ENCODE peak calls at places on chromosomes 3 and 15, in six cellular contexts. C is neuronal stem cell, E is A673, I is right cardiac atrium, J is IMR-90, N is OCI-LY7. L is an unnamed sample. For H3K4me1, the result is how much of the 10 kb centered on the place peaks cover.

GRCh38 chr15:44812029-44812517 is 75.7 kb downstream of the TRIM69 start:
- DNase-seq in C (no peak), E (no peak), I (no peak), J (no peak), N (no peak), L (no peak)

GRCh38 chr15:76345880-76346665 is 9.5 kb downstream of the ISL2 start:
- DNase-seq in C (no peak), E (no peak), I (no peak), J (no peak), N (no peak), L (no peak)

GRCh38 chr15:41823502-41823901 is 4.4 kb upstream of the JMJD7 start:
- DNase-seq in C (no peak), E (no peak), I (peak), J (no peak), N (no peak), L (no peak)

GRCh38 chr3:83092521-83093221 is 1331.2 kb upstream of the GBE1 start:
- DNase-seq in C (no peak), E (no peak), I (no peak), J (no peak), N (no peak), L (no peak)

GRCh38 chr3:143716731-143717130 is 131.5 kb downstream of the SLC9A9 start:
- DNase-seq in C (no peak), E (no peak), I (no peak), J (no peak), N (no peak), L (no peak)

GRCh38 chr3:169394316-169394715 is 269.2 kb downstream of the MECOM start:
- DNase-seq in C (no peak), E (no peak), I (no peak), J (no peak), N (no peak), L (no peak)

GRCh38 chr15:41727143-41727542 is 47.1 kb upstream of the MAPKBP1 start:
- DNase-seq in C (no peak), E (no peak), I (no peak), J (peak), N (no peak), L (no peak)

GRCh38 chr15:69160976-69161877 is 792 bp downstream of the GLCE start:
- DNase-seq in C (peak), E (peak), I (peak), J (peak), N (peak), L (peak)

GRCh38 chr15:61910839-61911369 is 149.3 kb downstream of the VPS13C start:
- DNase-seq in C (no peak), E (no peak), I (no peak), J (peak), N (no peak), L (no peak)

GRCh38 chr3:66372681-66373350 is 128.0 kb downstream of the LRIG1 start:
- DNase-seq in C (no peak), E (peak), I (peak), J (peak), N (peak), L (no peak)

GRCh38 chr3:106588739-106589138 is 719.9 kb upstream of the CBLB start:
- DNase-seq in C (no peak), E (no peak), I (no peak), J (no peak), N (no peak), L (no peak)

GRCh38 chr15:99502661-99503060 is 63.1 kb upstream of the MEF2A start:
- DNase-seq in C (no peak), E (no peak), I (peak), J (no peak), N (no peak), L (no peak)

GRCh38 chr15:72285927-72286516 is 13.7 kb upstream of the PARP6 start:
- DNase-seq in C (no peak), E (peak), I (peak), J (peak), N (peak), L (no peak)

GRCh38 chr3:64939747-64940450 is 252.1 kb upstream of the ADAMTS9 start:
- DNase-seq in C (no peak), E (no peak), I (no peak), J (no peak), N (no peak), L (no peak)

GRCh38 chr3:53201190-53201504 is 40.1 kb downstream of the PRKCD start:
- DNase-seq in C (no peak), E (no peak), I (no peak), J (no peak), N (no peak), L (no peak)

GRCh38 chr3:190089711-190090110 is 31.0 kb downstream of the P3H2 start:
- DNase-seq in C (no peak), E (no peak), I (no peak), J (no peak), N (no peak), L (no peak)

GRCh38 chr3:134621824-134622223 is 29.0 kb downstream of the KY start:
- DNase-seq in C (no peak), E (no peak), I (no peak), J (peak), N (no peak), L (no peak)

GRCh38 chr3:189260556-189261493 is 89.1 kb downstream of the TPRG1 start:
- DNase-seq in C (no peak), E (no peak), I (peak), J (no peak), N (no peak), L (peak)

GRCh38 chr3:128178782-128179473 is 25.6 kb downstream of the EEFSEC start:
- DNase-seq in C (no peak), E (no peak), I (no peak), J (peak), N (no peak), L (no peak)

GRCh38 chr3:67083277-67083676 is 85.2 kb downstream of the KBTBD8 start:
- DNase-seq in C (no peak), E (peak), I (no peak), J (peak), N (peak), L (no peak)

GRCh38 chr3:119342176-119342575 is 48.0 kb downstream of the ARHGAP31 start:
- DNase-seq in C (no peak), E (no peak), I (no peak), J (no peak), N (no peak), L (no peak)

GRCh38 chr3:47617061-47618010 is 38.7 kb upstream of the CSPG5 start:
- DNase-seq in C (no peak), E (no peak), I (no peak), J (peak), N (no peak), L (no peak)

GRCh38 chr3:10108091-10108490 is at the start of gene FANCD2OS:
- DNase-seq in C (no peak), E (no peak), I (no peak), J (no peak), N (no peak), L (no peak)

GRCh38 chr3:12768579-12769527 is 9.8 kb upstream of the TMEM40 start:
- DNase-seq in C (no peak), E (no peak), I (peak), J (no peak), N (no peak), L (no peak)

GRCh38 chr3:187084580-187084979 is 54.7 kb downstream of the RPL39L start:
- DNase-seq in C (no peak), E (no peak), I (no peak), J (no peak), N (no peak), L (no peak)

GRCh38 chr3:12984023-12984823 is 89.0 kb downstream of the IQSEC1 start:
- DNase-seq in C (no peak), E (peak), I (peak), J (peak), N (peak), L (peak)

GRCh38 chr3:15989419-15989818 is 185.1 kb upstream of the GALNT15 start:
- DNase-seq in C (no peak), E (no peak), I (no peak), J (peak), N (peak), L (no peak)

GRCh38 chr3:194272861-194273266 is 78.3 kb downstream of the CPN2 start:
- DNase-seq in C (no peak), E (peak), I (no peak), J (no peak), N (no peak), L (peak)

GRCh38 chr3:194275231-194275671 is 75.9 kb downstream of the CPN2 start:
- DNase-seq in C (no peak), E (no peak), I (no peak), J (no peak), N (no peak), L (peak)

GRCh38 chr3:194272221-194272620 is 78.9 kb downstream of the CPN2 start:
- DNase-seq in C (no peak), E (no peak), I (no peak), J (no peak), N (no peak), L (no peak)

GRCh38 chr3:194274424-194275085 is 76.6 kb downstream of the CPN2 start:
- DNase-seq in C (no peak), E (no peak), I (no peak), J (no peak), N (no peak), L (peak)

DNA sequence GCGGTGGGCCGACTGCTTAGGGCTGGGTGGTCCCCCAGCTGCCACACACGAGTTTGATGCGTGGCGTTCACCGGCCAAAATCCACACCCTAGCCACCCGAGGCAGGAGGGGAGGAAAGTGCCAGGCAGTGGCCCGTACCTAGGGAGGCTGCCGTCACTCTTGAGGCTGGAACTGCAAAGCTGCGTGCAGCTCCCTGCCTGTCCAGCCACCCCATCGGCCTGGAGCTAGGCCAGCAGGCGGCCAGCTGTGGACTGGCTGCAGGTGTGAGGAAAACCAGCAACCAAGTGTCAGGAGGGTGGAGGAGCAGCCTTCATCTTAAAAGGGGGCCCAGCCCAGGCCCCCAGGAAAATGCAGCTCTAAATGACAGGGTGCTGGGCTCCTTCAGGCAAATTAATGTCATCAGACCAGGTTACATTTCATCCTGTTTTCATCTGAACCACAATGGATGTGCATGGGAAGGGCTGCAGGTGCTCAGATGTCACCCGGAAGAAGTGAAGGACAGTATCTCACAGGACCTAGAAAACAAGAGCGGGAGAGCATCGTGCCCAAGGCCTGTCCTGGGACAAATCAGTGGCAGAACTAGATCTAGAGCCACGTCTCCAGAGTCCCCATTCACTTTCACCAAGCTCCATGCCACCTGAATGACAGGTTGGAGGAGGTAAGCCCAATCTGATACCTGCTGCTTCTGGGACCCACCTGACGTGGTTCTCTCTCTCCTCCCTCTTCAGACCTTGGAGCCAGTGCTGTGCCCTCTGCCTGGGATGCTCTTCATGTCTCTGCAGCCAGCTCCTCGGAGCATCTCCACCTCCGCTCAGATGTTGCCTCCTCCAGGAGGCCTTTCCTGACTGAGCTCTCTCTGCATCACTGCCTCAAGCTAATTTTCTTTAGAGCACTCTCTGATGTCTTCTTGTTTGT is 77.5 kb downstream of the CPN2 start:
- DNase-seq in C (no peak), E (no peak), I (no peak), J (no peak), N (no peak), L (peak)
- H3K4me1 ChIP-seq in C (under half), E (under half), I (under half), J (under half), N (under half), L (under half)

GRCh38 chr3:145176907-145177306 is 984.1 kb downstream of the PLOD2 start:
- DNase-seq in C (no peak), E (no peak), I (no peak), J (no peak), N (no peak), L (no peak)

GRCh38 chr3:145183261-145183660 is 977.7 kb downstream of the PLOD2 start:
- DNase-seq in C (no peak), E (no peak), I (no peak), J (no peak), N (no peak), L (no peak)

GRCh38 chr3:145188079-145188785 is 972.8 kb downstream of the PLOD2 start:
- DNase-seq in C (no peak), E (no peak), I (no peak), J (no peak), N (no peak), L (no peak)

GRCh38 chr3:145182196-145182911 is 978.6 kb downstream of the PLOD2 start:
- DNase-seq in C (no peak), E (no peak), I (no peak), J (no peak), N (no peak), L (no peak)
- H3K4me3 ChIP-seq in C (no peak), E (peak), I (peak), J (no peak), N (no peak), L (no peak)

DNA sequence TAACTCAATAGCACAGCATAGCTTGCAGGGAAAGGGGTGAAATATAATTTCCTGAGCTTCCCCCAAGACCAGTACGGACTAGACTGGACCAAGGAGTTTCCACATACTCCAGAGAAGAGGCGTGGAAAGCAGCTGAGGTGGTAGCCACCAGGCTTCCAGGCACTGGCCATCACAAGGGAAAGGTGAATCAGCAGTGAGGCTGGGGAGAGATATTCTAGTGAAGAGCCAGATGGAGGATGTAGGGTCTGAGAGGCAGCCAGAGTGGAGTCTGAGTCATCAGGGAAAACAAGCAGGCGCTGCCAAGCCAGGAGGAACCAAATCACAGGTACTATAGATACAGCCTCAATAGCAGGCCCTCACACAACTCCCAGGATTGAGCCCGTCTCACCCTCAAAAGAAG is 9.6 kb upstream of the RASA2 start:
- DNase-seq in C (no peak), E (no peak), I (no peak), J (peak), N (no peak), L (no peak)
- H3K27ac ChIP-seq in C (no peak), E (no peak), I (no peak), J (no peak), N (no peak), L (no peak)

GRCh38 chr3:44966795-44967278 is 9.1 kb downstream of the ZDHHC3 start:
- DNase-seq in C (no peak), E (no peak), I (no peak), J (no peak), N (no peak), L (no peak)

GRCh38 chr3:44968447-44968858 is 7.5 kb downstream of the ZDHHC3 start:
- DNase-seq in C (no peak), E (no peak), I (no peak), J (no peak), N (no peak), L (no peak)

GRCh38 chr3:44969170-44969569 is 6.8 kb downstream of the ZDHHC3 start:
- DNase-seq in C (no peak), E (no peak), I (no peak), J (no peak), N (peak), L (no peak)

GRCh38 chr3:44970916-44971490 is 5.0 kb downstream of the ZDHHC3 start:
- DNase-seq in C (no peak), E (no peak), I (no peak), J (no peak), N (no peak), L (no peak)

DNA sequence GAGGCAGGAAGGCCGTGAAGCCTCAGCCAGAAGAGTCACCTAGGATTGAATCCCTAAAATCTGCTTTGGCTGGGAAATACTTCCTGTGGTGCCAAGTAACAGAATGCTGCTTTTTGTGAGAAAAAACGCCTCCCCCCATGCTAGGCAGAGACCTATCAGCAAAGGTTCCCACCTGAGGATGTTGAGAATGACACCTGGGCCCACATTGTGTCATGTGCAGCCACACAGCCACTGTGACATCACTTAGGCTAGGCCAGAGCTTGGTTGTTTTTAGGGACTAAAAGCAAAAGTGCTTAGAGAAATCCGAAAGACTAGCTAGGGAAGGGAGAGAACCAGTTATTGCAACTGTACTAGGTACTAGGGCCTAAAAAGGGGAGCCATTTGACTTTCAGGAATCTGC is 6.2 kb downstream of the ZDHHC3 start:
- DNase-seq in C (no peak), E (no peak), I (no peak), J (no peak), N (peak), L (no peak)
- H3K4me1 ChIP-seq in C (under half), E (half or more), I (under half), J (under half), N (half or more), L (under half)

L was measured in tibial artery.